ENCODE peak calls at places on chromosome X, in ten cellular contexts. T, J, Y, U, M, B, O, Z, G and X are unnamed samples.

GRCh38 chrX:80282535-80282934 is 137.7 kb upstream of the TENT5D start:
- DNase-seq in T (peak), J (no peak), Y (no peak), U (no peak), M (no peak), B (no peak), O (no peak), Z (no peak), G (no peak), X (no peak)

GRCh38 chrX:21440911-21441310 is 66.7 kb downstream of the CNKSR2 start:
- DNase-seq in T (no peak), J (no peak), Y (no peak), U (no peak), M (no peak), B (no peak), O (no peak), Z (no peak), G (no peak), X (no peak)

GRCh38 chrX:24485976-24486680 is 21.0 kb downstream of the PDK3 start:
- DNase-seq in T (no peak), J (no peak), Y (no peak), U (no peak), M (no peak), B (no peak), O (no peak), Z (no peak), G (no peak), X (no peak)

GRCh38 chrX:37302569-37302968 is 46.6 kb upstream of the PRRG1 start:
- DNase-seq in T (peak), J (no peak), Y (no peak), U (peak), M (peak), B (peak), O (no peak), Z (peak), G (no peak), X (no peak)

GRCh38 chrX:40323977-40324376 is 226.2 kb upstream of the BCOR start:
- DNase-seq in T (no peak), J (no peak), Y (no peak), U (no peak), M (no peak), B (no peak), O (no peak), Z (no peak), G (no peak), X (no peak)

GRCh38 chrX:22081475-22082092 is 49.5 kb downstream of the PHEX start:
- DNase-seq in T (peak), J (peak), Y (no peak), U (peak), M (peak), B (peak), O (no peak), Z (peak), G (peak), X (peak)

GRCh38 chrX:14936561-14936960 is 63.3 kb downstream of the MOSPD2 start:
- DNase-seq in T (no peak), J (no peak), Y (no peak), U (peak), M (peak), B (peak), O (no peak), Z (peak), G (no peak), X (no peak)

GRCh38 chrX:72545990-72546389 is 26.7 kb downstream of the HDAC8 start:
- DNase-seq in T (no peak), J (no peak), Y (no peak), U (peak), M (no peak), B (no peak), O (no peak), Z (no peak), G (no peak), X (no peak)

GRCh38 chrX:154595559-154595958 is 10.6 kb downstream of the CTAG1A start:
- DNase-seq in T (no peak), J (no peak), Y (no peak), U (no peak), M (no peak), B (peak), O (no peak), Z (peak), G (no peak), X (no peak)

GRCh38 chrX:154399527-154400368 is 1.6 kb downstream of the RPL10 start:
- DNase-seq in T (peak), J (no peak), Y (no peak), U (no peak), M (peak), B (no peak), O (peak), Z (no peak), G (peak), X (no peak)

GRCh38 chrX:154714925-154715324 is 36.0 kb downstream of the GAB3 start:
- DNase-seq in T (peak), J (no peak), Y (no peak), U (peak), M (peak), B (peak), O (peak), Z (peak), G (no peak), X (no peak)

GRCh38 chrX:119218198-119218597 is 17.9 kb upstream of the PGRMC1 start:
- DNase-seq in T (peak), J (no peak), Y (no peak), U (peak), M (peak), B (peak), O (no peak), Z (peak), G (no peak), X (no peak)

GRCh38 chrX:153866302-153867019 is 19.5 kb downstream of the L1CAM start:
- DNase-seq in T (no peak), J (no peak), Y (no peak), U (no peak), M (no peak), B (no peak), O (no peak), Z (no peak), G (no peak), X (peak)

GRCh38 chrX:16188687-16189086 is 21.4 kb downstream of the MAGEB17 start:
- DNase-seq in T (no peak), J (no peak), Y (peak), U (peak), M (peak), B (peak), O (no peak), Z (no peak), G (no peak), X (no peak)

GRCh38 chrX:24259544-24260240 is 54.2 kb downstream of the SUPT20HL2 start:
- DNase-seq in T (peak), J (no peak), Y (peak), U (peak), M (peak), B (peak), O (no peak), Z (peak), G (no peak), X (no peak)